ENCODE peak calls at places on chromosomes 12 and 14, in five cellular contexts. T is activated naive CD8-positive, alpha-beta T cell treated with anti-CD3 and anti-CD28 coated beads for 36 hours; Q is ureter; R is heart left ventricle; I is activated CD4-positive, alpha-beta memory T cell treated with anti-CD3 and anti-CD28 coated beads, Interleukin-2, amount 10 ng/mL, durations not matched to agents 7 days and 5 days. B is an unnamed sample.
A peak's percentile ranks its signal among the peaks of the same experiment; 100 is the strongest.

GRCh38 chr14:61501714-61502458 is 180.5 kb downstream of the PRKCH start:
- DNase-seq in T (no peak), Q (no peak), R (no peak), I (no peak), B (no peak)

GRCh38 chr12:119178544-119179334 is at the start of gene HSPB8:
- DNase-seq in T (no peak), Q (peak; percentile 91), R (peak; percentile 96), I (no peak), B (no peak)

GRCh38 chr14:36518586-36519430 is 1.2 kb downstream of the NKX2-1 start:
- DNase-seq in T (no peak), Q (no peak), R (no peak), I (no peak), B (peak; percentile 80)

GRCh38 chr14:42944284-42944683 is 1337.6 kb downstream of the LRFN5 start:
- DNase-seq in T (no peak), Q (no peak), R (no peak), I (no peak), B (no peak)

GRCh38 chr12:48857278-48857994 is 5.5 kb upstream of the DDX23 start:
- DNase-seq in T (no peak), Q (no peak), R (no peak), I (no peak), B (no peak)

GRCh38 chr14:94317259-94317658 is 5.9 kb downstream of the SERPINA6 start:
- DNase-seq in T (no peak), Q (no peak), R (peak; percentile 38), I (no peak), B (peak; percentile 53)

GRCh38 chr12:95418142-95418541 is 55.8 kb upstream of the METAP2 start:
- DNase-seq in T (no peak), Q (no peak), R (no peak), I (no peak), B (no peak)

GRCh38 chr14:100586520-100587247 is 533 bp downstream of the BEGAIN start:
- DNase-seq in T (peak; percentile 54), Q (no peak), R (peak; percentile 9), I (peak; percentile 47), B (no peak)

GRCh38 chr14:101463566-101464171 is 97.6 kb upstream of the DIO3 start:
- DNase-seq in T (no peak), Q (no peak), R (no peak), I (no peak), B (no peak)

GRCh38 chr12:57008113-57008687 is 1.9 kb upstream of the ZBTB39 start:
- DNase-seq in T (no peak), Q (no peak), R (no peak), I (no peak), B (no peak)

GRCh38 chr12:49264873-49265792 is at the start of gene TUBA1C:
- DNase-seq in T (peak; percentile 96), Q (peak; percentile 96), R (peak; percentile 93), I (peak; percentile 93), B (peak; percentile 97)

GRCh38 chr14:54864526-54864925 is 38.1 kb downstream of the GCH1 start:
- DNase-seq in T (no peak), Q (no peak), R (no peak), I (no peak), B (no peak)

GRCh38 chr12:94979941-94980340 is 23.6 kb downstream of the NDUFA12 start:
- DNase-seq in T (no peak), Q (no peak), R (no peak), I (no peak), B (no peak)

GRCh38 chr12:48788852-48789775 is at the start of gene ADCY6:
- DNase-seq in T (no peak), Q (peak; percentile 87), R (peak; percentile 92), I (no peak), B (peak; percentile 91)

GRCh38 chr12:107486140-107486892 is 199.3 kb upstream of the PWP1 start:
- DNase-seq in T (no peak), Q (no peak), R (no peak), I (no peak), B (no peak)

GRCh38 chr14:100114109-100114765 is 45.2 kb downstream of the DEGS2 start:
- DNase-seq in T (no peak), Q (no peak), R (no peak), I (no peak), B (no peak)

GRCh38 chr12:64611430-64612286 is 1.4 kb downstream of the RASSF3 start:
- DNase-seq in T (peak; percentile 16), Q (peak; percentile 58), R (peak; percentile 63), I (peak; percentile 28), B (no peak)

GRCh38 chr12:60874091-60874490 is 1278.3 kb downstream of the SLC16A7 start:
- DNase-seq in T (no peak), Q (no peak), R (no peak), I (no peak), B (no peak)

GRCh38 chr12:6249580-6249979 is 49.4 kb downstream of the CD9 start:
- DNase-seq in T (no peak), Q (no peak), R (no peak), I (no peak), B (no peak)

GRCh38 chr14:22566845-22567244 is 22.2 kb downstream of the DAD1 start:
- DNase-seq in T (no peak), Q (no peak), R (no peak), I (no peak), B (no peak)

B was measured in osteocyte.